ENCODE peak calls at places on chromosomes 4 and X, in ten cellular contexts. F, V, Z, D, O, G, M, U, C and P are unnamed samples.

GRCh38 chrX:101595739-101596419 is 21.9 kb downstream of the ARMCX6 start:
- DNase-seq in D (no peak), U (no peak), C (peak), G (no peak), F (peak), M (peak), V (peak), O (peak), Z (peak), P (no peak)

GRCh38 chrX:96436105-96436504 is 248.5 kb upstream of the DIAPH2 start:
- DNase-seq in M (no peak), O (peak), Z (peak), D (peak), C (no peak), G (no peak), U (no peak), V (peak), F (peak), P (no peak)

GRCh38 chrX:13165266-13165665 is 120.8 kb upstream of the FAM9C start:
- DNase-seq in O (no peak), F (no peak), U (no peak), D (no peak), G (no peak), Z (no peak), M (no peak), V (no peak), C (no peak), P (no peak)

GRCh38 chr4:67576538-67576937 is 18.0 kb downstream of the STAP1 start:
- DNase-seq in O (no peak), F (no peak), D (no peak), V (no peak), U (no peak), M (no peak), C (no peak), G (no peak), Z (no peak), P (no peak)

GRCh38 chr4:184596044-184596616 is 53.1 kb downstream of the CASP3 start:
- DNase-seq in G (no peak), C (no peak), U (no peak), D (no peak), F (no peak), O (no peak), V (no peak), M (no peak), Z (no peak), P (peak)

GRCh38 chr4:762211-763190 is 56.9 kb downstream of the PCGF3 start:
- DNase-seq in U (no peak), D (no peak), O (peak), Z (no peak), C (no peak), M (no peak), F (no peak), G (peak), V (peak), P (no peak)

GRCh38 chr4:20359692-20360091 is 108.0 kb downstream of the SLIT2 start:
- DNase-seq in U (no peak), F (no peak), M (no peak), O (no peak), D (no peak), C (no peak), V (no peak), Z (no peak), G (no peak), P (no peak)

GRCh38 chr4:130233377-130234047 is 1137.6 kb downstream of the C4orf33 start:
- DNase-seq in O (peak), Z (no peak), D (no peak), G (no peak), U (no peak), M (no peak), F (no peak), C (no peak), V (no peak), P (no peak)

GRCh38 chr4:5791654-5792053 is 80.7 kb downstream of the EVC start:
- DNase-seq in C (no peak), V (no peak), M (no peak), Z (no peak), G (no peak), U (no peak), F (no peak), O (no peak), D (no peak), P (no peak)

GRCh38 chrX:123959281-123960063 is 2.0 kb upstream of the STAG2 start:
- DNase-seq in M (peak), O (peak), C (peak), F (no peak), Z (no peak), G (peak), U (peak), D (no peak), V (no peak), P (no peak)

GRCh38 chr4:37023504-37023903 is 221.0 kb upstream of the NWD2 start:
- DNase-seq in Z (no peak), M (no peak), O (no peak), D (no peak), G (no peak), C (no peak), F (no peak), U (no peak), V (no peak), P (no peak)

GRCh38 chr4:26141916-26142638 is 178.7 kb upstream of the RBPJ start:
- DNase-seq in M (no peak), G (peak), Z (no peak), D (no peak), F (peak), O (no peak), U (no peak), C (no peak), V (no peak), P (peak)

GRCh38 chr4:101171747-101172146 is 175.6 kb downstream of the PPP3CA start:
- DNase-seq in M (no peak), C (no peak), U (no peak), Z (no peak), G (no peak), O (peak), F (peak), V (peak), D (no peak), P (no peak)

GRCh38 chr4:101037938-101038413 is 309.4 kb downstream of the PPP3CA start:
- DNase-seq in Z (no peak), C (no peak), G (no peak), F (peak), D (no peak), V (no peak), O (no peak), U (no peak), M (no peak), P (no peak)

GRCh38 chr4:140718240-140718639 is 37.9 kb downstream of the TBC1D9 start:
- DNase-seq in F (peak), G (no peak), D (no peak), Z (no peak), V (peak), O (no peak), U (no peak), M (no peak), C (no peak), P (no peak)

GRCh38 chr4:84492737-84493091 is 6.4 kb downstream of the NKX6-1 start:
- DNase-seq in F (no peak), C (no peak), M (no peak), G (no peak), U (no peak), Z (no peak), O (no peak), V (no peak), D (no peak), P (no peak)
- TF ChIP-seq CTCF in F (no peak), C (no peak), M (no peak), G (no peak), U (no peak), Z (no peak), O (no peak), V (no peak), D (no peak), P (no peak)

DNA sequence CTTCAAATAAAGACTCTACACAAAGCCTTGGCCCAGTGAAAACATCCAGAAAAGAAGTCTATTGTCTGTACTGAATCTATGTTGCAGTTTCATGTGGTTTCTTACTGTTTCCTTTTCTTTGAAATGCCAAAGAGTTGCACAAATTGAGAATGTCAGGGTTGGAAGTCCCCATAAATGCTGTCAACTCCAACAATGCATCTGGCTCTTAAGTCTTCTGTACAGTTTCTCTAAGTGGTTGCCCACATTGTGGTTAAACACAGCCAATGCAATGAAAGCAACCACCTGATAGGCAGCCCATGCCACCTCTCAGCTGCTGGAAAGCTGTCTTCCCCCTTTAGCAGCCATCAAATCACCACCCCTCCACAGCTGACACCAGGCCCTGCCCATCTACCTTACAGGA is 67.2 kb upstream of the C1GALT1C1 start:
- DNase-seq in M (no peak), O (no peak), D (no peak), G (no peak), Z (no peak), F (no peak), C (no peak), U (no peak), V (no peak), P (no peak)
- TF ChIP-seq CTCF in M (no peak), O (no peak), D (no peak), G (no peak), Z (no peak), F (no peak), C (no peak), U (no peak), V (no peak), P (no peak)

DNA sequence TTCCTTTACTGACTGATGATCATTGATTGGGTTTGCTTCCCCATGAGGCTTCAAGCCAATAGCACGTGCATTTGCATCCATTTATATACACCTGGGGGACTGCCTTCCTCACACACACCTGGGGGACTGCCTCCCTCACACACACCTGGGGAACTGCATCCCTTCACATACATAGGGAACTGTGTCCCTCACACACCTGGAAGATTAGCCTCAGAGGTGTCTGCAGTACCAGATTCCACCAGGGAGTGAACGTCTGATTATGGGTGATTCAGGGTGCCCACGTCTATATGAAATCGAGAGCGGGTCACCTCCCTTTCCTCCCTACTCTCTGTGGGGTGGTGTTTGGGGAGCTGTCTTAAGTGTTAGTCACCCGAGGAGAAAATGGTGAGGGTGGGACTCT is 16.9 kb downstream of the CD99 start:
- DNase-seq in M (no peak), U (no peak), V (no peak), Z (no peak), O (peak), C (no peak), F (no peak), D (no peak), G (no peak), P (no peak)
- TF ChIP-seq CTCF in M (no peak), U (no peak), V (no peak), Z (no peak), O (no peak), C (no peak), F (no peak), D (no peak), G (peak), P (no peak)

GRCh38 chrX:56805399-56805798 is 76.4 kb downstream of the NBDY start:
- DNase-seq in U (no peak), G (no peak), C (no peak), O (no peak), M (no peak), Z (no peak), F (no peak), D (no peak), V (no peak), P (no peak)

GRCh38 chrX:56802428-56802827 is 73.4 kb downstream of the NBDY start:
- DNase-seq in D (no peak), O (no peak), M (no peak), C (no peak), Z (no peak), F (no peak), V (no peak), G (no peak), U (peak), P (no peak)

GRCh38 chrX:56802921-56803848 is 74.1 kb downstream of the NBDY start:
- DNase-seq in V (peak), M (peak), O (peak), F (peak), G (peak), U (peak), D (no peak), Z (peak), C (no peak), P (peak)

GRCh38 chrX:56804867-56805266 is 75.8 kb downstream of the NBDY start:
- DNase-seq in F (no peak), O (no peak), V (no peak), Z (no peak), C (no peak), M (no peak), D (no peak), G (no peak), U (no peak), P (no peak)

DNA sequence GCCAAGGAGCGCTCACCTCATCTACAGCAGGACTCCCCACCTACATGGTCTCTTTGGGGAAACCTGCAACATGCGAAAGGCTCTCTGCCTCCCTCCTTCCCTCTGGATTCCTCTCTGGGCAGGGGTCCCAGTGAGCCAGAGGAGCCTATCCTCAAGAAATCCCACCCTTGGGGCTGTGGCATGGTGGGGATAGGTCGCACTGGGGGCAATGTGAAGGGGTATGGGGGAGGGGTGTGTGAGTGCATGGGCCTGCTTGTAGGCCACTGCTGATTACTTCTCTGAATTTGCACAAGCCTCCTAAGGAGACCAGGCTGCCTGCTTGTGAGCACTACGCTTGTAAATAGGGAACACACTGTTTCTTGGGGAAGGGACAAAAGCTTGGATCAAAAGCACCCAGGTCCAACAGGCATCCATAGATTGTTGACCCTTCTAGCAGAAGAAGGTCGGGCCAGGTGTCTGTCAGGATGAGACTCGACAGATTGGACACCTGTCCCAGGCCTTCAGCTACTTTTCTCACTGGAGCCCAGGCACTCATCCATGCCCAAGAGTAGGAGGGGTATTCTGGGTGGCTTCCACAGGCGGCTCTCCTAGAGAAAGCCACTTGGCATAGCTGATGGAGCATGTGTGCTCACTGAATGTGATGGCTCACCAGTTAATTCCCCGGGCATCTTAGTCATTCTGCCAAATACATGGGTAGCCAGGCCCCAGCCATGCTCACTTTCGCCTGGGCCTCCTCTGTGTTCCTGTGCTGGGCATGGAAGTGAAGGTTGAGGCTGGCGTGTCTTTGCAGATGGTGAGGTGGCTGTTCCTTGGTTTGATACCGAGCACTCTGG is 75.0 kb downstream of the NBDY start:
- DNase-seq in U (peak), Z (no peak), O (no peak), G (no peak), V (no peak), M (no peak), C (no peak), D (no peak), F (no peak), P (no peak)
- TF ChIP-seq CTCF in U (no peak), Z (no peak), O (no peak), G (no peak), V (no peak), M (no peak), C (no peak), D (no peak), F (no peak), P (no peak)

GRCh38 chr4:123547818-123548200 is 151.2 kb downstream of the SPRY1 start:
- DNase-seq in G (no peak), V (no peak), M (no peak), O (no peak), Z (no peak), U (no peak), C (no peak), F (no peak), D (no peak), P (no peak)
- TF ChIP-seq CTCF in G (no peak), V (no peak), M (no peak), O (no peak), Z (no peak), U (no peak), C (no peak), F (no peak), D (no peak), P (no peak)

GRCh38 chrX:55008571-55009358 is 8.6 kb downstream of the APEX2 start:
- DNase-seq in G (no peak), O (peak), F (peak), V (peak), M (no peak), Z (peak), U (no peak), C (no peak), D (no peak), P (no peak)

GRCh38 chrX:55014897-55015299 is 14.7 kb downstream of the APEX2 start:
- DNase-seq in G (no peak), U (no peak), O (no peak), D (no peak), C (no peak), Z (no peak), V (no peak), F (no peak), M (no peak), P (no peak)

GRCh38 chrX:55006827-55007621 is 6.9 kb downstream of the APEX2 start:
- DNase-seq in O (peak), U (peak), C (no peak), V (no peak), Z (no peak), D (no peak), F (no peak), M (no peak), G (no peak), P (no peak)

GRCh38 chrX:55007633-55008032 is 7.5 kb downstream of the APEX2 start:
- DNase-seq in O (peak), Z (peak), V (peak), U (no peak), G (peak), C (no peak), F (peak), M (peak), D (no peak), P (no peak)

DNA sequence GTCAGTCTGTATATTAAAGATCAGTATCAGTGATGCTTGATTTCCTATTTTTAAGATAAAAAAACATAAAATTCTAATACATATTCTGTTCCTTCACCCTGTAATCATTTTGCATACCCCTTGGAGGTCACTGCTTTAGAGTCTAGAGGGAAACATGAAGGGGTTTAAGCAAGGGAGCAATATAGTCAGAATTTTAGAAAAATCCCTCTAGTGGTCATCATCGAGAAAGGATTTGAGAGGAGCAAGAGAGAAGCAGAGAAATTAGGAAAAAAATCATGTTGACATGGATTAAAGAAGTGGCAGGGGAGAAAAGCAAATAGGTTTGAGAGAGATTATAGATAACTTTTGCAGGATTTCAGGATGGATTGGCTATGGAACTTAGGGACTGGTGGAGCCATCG is 11.1 kb downstream of the APEX2 start:
- DNase-seq in F (peak), C (no peak), U (no peak), O (peak), M (no peak), V (no peak), Z (no peak), D (no peak), G (no peak), P (no peak)
- TF ChIP-seq CTCF in F (peak), C (no peak), U (no peak), O (peak), M (peak), V (peak), Z (peak), D (no peak), G (no peak), P (peak)